ENCODE peak calls at places on chromosomes 11 and 22, in eight cellular contexts. S is B cell; I is GM12891; K is HCEC 1CT; V is RWPE1; D is AML-193; C is T-helper 17 cell; O is CD8-positive, alpha-beta memory T cell. W is an unnamed sample.

GRCh38 chr11:38176812-38177322 is 1578.8 kb upstream of the RAG2 start:
- DNase-seq in S (no peak), C (no peak), O (no peak), V (no peak), I (no peak), K (no peak), D (no peak), W (no peak)

GRCh38 chr11:57475191-57475590 is 14.9 kb downstream of the RTN4RL2 start:
- DNase-seq in V (no peak), S (no peak), K (no peak), O (no peak), C (no peak), I (no peak), D (no peak), W (no peak)

GRCh38 chr11:121036981-121037380 is 13.1 kb downstream of the TBCEL start:
- DNase-seq in K (no peak), I (no peak), S (no peak), C (no peak), D (no peak), V (no peak), O (no peak), W (no peak)

GRCh38 chr22:48905206-48905975 is 922.3 kb downstream of the BRD1 start:
- DNase-seq in S (no peak), C (no peak), D (no peak), V (no peak), O (no peak), K (no peak), I (no peak), W (no peak)

GRCh38 chr11:86174101-86175046 is 70.2 kb upstream of the EED start:
- DNase-seq in C (no peak), S (no peak), K (peak; percentile 92), D (no peak), O (no peak), V (peak; percentile 73), I (no peak), W (no peak)

GRCh38 chr11:121929581-121929980 is 186.4 kb downstream of the BLID start:
- DNase-seq in C (no peak), O (no peak), V (no peak), I (no peak), S (no peak), D (no peak), K (peak; percentile 35), W (no peak)

GRCh38 chr22:17370036-17370765 is 941 bp downstream of the CECR2 start:
- DNase-seq in K (no peak), I (no peak), V (no peak), S (peak; percentile 33), O (no peak), D (no peak), C (no peak), W (no peak)

GRCh38 chr11:78346799-78347198 is 70.8 kb downstream of the GAB2 start:
- DNase-seq in K (peak; percentile 20), C (no peak), O (no peak), V (no peak), S (no peak), D (no peak), I (no peak), W (no peak)

GRCh38 chr11:100930185-100930778 is 199.3 kb downstream of the PGR start:
- DNase-seq in V (peak; percentile 34), S (peak; percentile 42), C (no peak), D (peak; percentile 2), O (peak; percentile 10), I (no peak), K (peak; percentile 67), W (peak; percentile 56)

GRCh38 chr11:102142333-102142732 is 32.1 kb downstream of the YAP1 start:
- DNase-seq in C (no peak), I (no peak), D (no peak), K (no peak), O (no peak), S (no peak), V (no peak), W (no peak)

GRCh38 chr11:94731921-94732601 is 36.1 kb upstream of the AMOTL1 start:
- DNase-seq in K (peak; percentile 90), C (no peak), I (no peak), O (no peak), V (peak; percentile 87), S (no peak), D (no peak), W (peak; percentile 93)

W was measured in SW 1271.